ENCODE peak calls at places on chromosomes 7 and 10, in six cellular contexts. One of them, this sample, is unnamed.
A peak's percentile ranks its signal among the peaks of the same experiment; 100 is the strongest.

GRCh38 chr7:70670288-70670687 is 461.7 kb upstream of the GALNT17 start:
- DNase-seq in activated CD4-positive, CD25-positive, alpha-beta regulatory T cell: no peak
- DNase-seq in B cell: no peak
- DNase-seq in aorta: no peak
- DNase-seq in DMS 273 treated with DMSO at 0.1 percent for 48 hours: no peak
- DNase-seq in ELR: no peak
- DNase-seq in this sample: no peak

GRCh38 chr10:100637785-100638184 is 102.0 kb downstream of the HIF1AN start:
- DNase-seq in activated CD4-positive, CD25-positive, alpha-beta regulatory T cell: no peak
- DNase-seq in B cell: no peak
- DNase-seq in aorta: no peak
- DNase-seq in DMS 273 treated with DMSO at 0.1 percent for 48 hours: no peak
- DNase-seq in ELR: peak; percentile 52
- DNase-seq in this sample: no peak

GRCh38 chr10:22670796-22671195 is 43.6 kb downstream of the PIP4K2A start:
- DNase-seq in activated CD4-positive, CD25-positive, alpha-beta regulatory T cell: no peak
- DNase-seq in B cell: no peak
- DNase-seq in aorta: no peak
- DNase-seq in DMS 273 treated with DMSO at 0.1 percent for 48 hours: no peak
- DNase-seq in ELR: no peak
- DNase-seq in this sample: peak; percentile 83

GRCh38 chr7:139675127-139676110 is 102.4 kb downstream of the HIPK2 start:
- DNase-seq in activated CD4-positive, CD25-positive, alpha-beta regulatory T cell: no peak
- DNase-seq in B cell: no peak
- DNase-seq in aorta: no peak
- DNase-seq in DMS 273 treated with DMSO at 0.1 percent for 48 hours: peak; percentile 49
- DNase-seq in ELR: no peak
- DNase-seq in this sample: no peak

GRCh38 chr10:88243847-88244730 is 339.0 kb downstream of the RNLS start:
- DNase-seq in activated CD4-positive, CD25-positive, alpha-beta regulatory T cell: no peak
- DNase-seq in B cell: no peak
- DNase-seq in aorta: peak; percentile 75
- DNase-seq in DMS 273 treated with DMSO at 0.1 percent for 48 hours: no peak
- DNase-seq in ELR: peak; percentile 47
- DNase-seq in this sample: peak; percentile 96

GRCh38 chr7:77415474-77415821 is 701 bp downstream of the GSAP start:
- DNase-seq in activated CD4-positive, CD25-positive, alpha-beta regulatory T cell: no peak
- DNase-seq in B cell: peak; percentile 88
- DNase-seq in aorta: no peak
- DNase-seq in DMS 273 treated with DMSO at 0.1 percent for 48 hours: no peak
- DNase-seq in ELR: peak; percentile 31
- DNase-seq in this sample: no peak

GRCh38 chr10:75542902-75543301 is 111.5 kb downstream of the LRMDA start:
- DNase-seq in activated CD4-positive, CD25-positive, alpha-beta regulatory T cell: no peak
- DNase-seq in B cell: no peak
- DNase-seq in aorta: peak; percentile 79
- DNase-seq in DMS 273 treated with DMSO at 0.1 percent for 48 hours: no peak
- DNase-seq in ELR: no peak
- DNase-seq in this sample: peak; percentile 28

GRCh38 chr7:2099036-2099957 is 133.4 kb downstream of the MAD1L1 start:
- DNase-seq in activated CD4-positive, CD25-positive, alpha-beta regulatory T cell: no peak
- DNase-seq in B cell: peak; percentile 72
- DNase-seq in aorta: no peak
- DNase-seq in DMS 273 treated with DMSO at 0.1 percent for 48 hours: no peak
- DNase-seq in ELR: peak; percentile 81
- DNase-seq in this sample: peak; percentile 29

GRCh38 chr7:28933874-28934265 is 24.3 kb downstream of the TRIL start:
- DNase-seq in activated CD4-positive, CD25-positive, alpha-beta regulatory T cell: no peak
- DNase-seq in B cell: no peak
- DNase-seq in aorta: no peak
- DNase-seq in DMS 273 treated with DMSO at 0.1 percent for 48 hours: no peak
- DNase-seq in ELR: no peak
- DNase-seq in this sample: no peak

GRCh38 chr10:34869128-34869836 is 54.2 kb upstream of the PARD3 start:
- DNase-seq in activated CD4-positive, CD25-positive, alpha-beta regulatory T cell: no peak
- DNase-seq in B cell: no peak
- DNase-seq in aorta: no peak
- DNase-seq in DMS 273 treated with DMSO at 0.1 percent for 48 hours: no peak
- DNase-seq in ELR: no peak
- DNase-seq in this sample: no peak

GRCh38 chr7:93147358-93147757 is 827 bp downstream of the SAMD9L start:
- DNase-seq in activated CD4-positive, CD25-positive, alpha-beta regulatory T cell: no peak
- DNase-seq in B cell: peak; percentile 46
- DNase-seq in aorta: peak; percentile 40
- DNase-seq in DMS 273 treated with DMSO at 0.1 percent for 48 hours: peak; percentile 35
- DNase-seq in ELR: peak; percentile 62
- DNase-seq in this sample: peak; percentile 65

GRCh38 chr10:688621-689426 is 644 bp downstream of the DIP2C start:
- DNase-seq in activated CD4-positive, CD25-positive, alpha-beta regulatory T cell: no peak
- DNase-seq in B cell: no peak
- DNase-seq in aorta: peak; percentile 64
- DNase-seq in DMS 273 treated with DMSO at 0.1 percent for 48 hours: no peak
- DNase-seq in ELR: peak; percentile 63
- DNase-seq in this sample: peak; percentile 48

GRCh38 chr7:3897430-3898385 is 596.7 kb downstream of the SDK1 start:
- DNase-seq in activated CD4-positive, CD25-positive, alpha-beta regulatory T cell: no peak
- DNase-seq in B cell: peak; percentile 52
- DNase-seq in aorta: no peak
- DNase-seq in DMS 273 treated with DMSO at 0.1 percent for 48 hours: no peak
- DNase-seq in ELR: peak; percentile 48
- DNase-seq in this sample: peak; percentile 76

GRCh38 chr10:96073722-96074121 is 30.3 kb downstream of the CCNJ start:
- DNase-seq in activated CD4-positive, CD25-positive, alpha-beta regulatory T cell: no peak
- DNase-seq in B cell: no peak
- DNase-seq in aorta: no peak
- DNase-seq in DMS 273 treated with DMSO at 0.1 percent for 48 hours: no peak
- DNase-seq in ELR: peak; percentile 82
- DNase-seq in this sample: peak; percentile 70

GRCh38 chr7:98617051-98617959 is at the start of gene NPTX2:
- DNase-seq in activated CD4-positive, CD25-positive, alpha-beta regulatory T cell: no peak
- DNase-seq in B cell: no peak
- DNase-seq in aorta: peak; percentile 71
- DNase-seq in DMS 273 treated with DMSO at 0.1 percent for 48 hours: peak; percentile 40
- DNase-seq in ELR: no peak
- DNase-seq in this sample: peak; percentile 15

GRCh38 chr7:18828333-18829100 is 288.9 kb downstream of the TWIST1 start:
- DNase-seq in activated CD4-positive, CD25-positive, alpha-beta regulatory T cell: no peak
- DNase-seq in B cell: no peak
- DNase-seq in aorta: no peak
- DNase-seq in DMS 273 treated with DMSO at 0.1 percent for 48 hours: no peak
- DNase-seq in ELR: no peak
- DNase-seq in this sample: no peak

GRCh38 chr7:37440738-37441404 is 7.8 kb downstream of the ELMO1 start:
- DNase-seq in activated CD4-positive, CD25-positive, alpha-beta regulatory T cell: no peak
- DNase-seq in B cell: no peak
- DNase-seq in aorta: no peak
- DNase-seq in DMS 273 treated with DMSO at 0.1 percent for 48 hours: no peak
- DNase-seq in ELR: no peak
- DNase-seq in this sample: no peak

GRCh38 chr7:100441641-100442535 is 5.6 kb upstream of the PPP1R35 start:
- DNase-seq in activated CD4-positive, CD25-positive, alpha-beta regulatory T cell: no peak
- DNase-seq in B cell: no peak
- DNase-seq in aorta: peak; percentile 23
- DNase-seq in DMS 273 treated with DMSO at 0.1 percent for 48 hours: no peak
- DNase-seq in ELR: no peak
- DNase-seq in this sample: no peak

GRCh38 chr10:112990271-112990670 is 40.2 kb downstream of the TCF7L2 start:
- DNase-seq in activated CD4-positive, CD25-positive, alpha-beta regulatory T cell: no peak
- DNase-seq in B cell: no peak
- DNase-seq in aorta: no peak
- DNase-seq in DMS 273 treated with DMSO at 0.1 percent for 48 hours: no peak
- DNase-seq in ELR: no peak
- DNase-seq in this sample: no peak

GRCh38 chr7:116249969-116250553 is 39.7 kb downstream of the TES start:
- DNase-seq in activated CD4-positive, CD25-positive, alpha-beta regulatory T cell: no peak
- DNase-seq in B cell: no peak
- DNase-seq in aorta: no peak
- DNase-seq in DMS 273 treated with DMSO at 0.1 percent for 48 hours: no peak
- DNase-seq in ELR: peak; percentile 62
- DNase-seq in this sample: peak; percentile 68

GRCh38 chr10:50398383-50398782 is 147.1 kb upstream of the ASAH2 start:
- DNase-seq in activated CD4-positive, CD25-positive, alpha-beta regulatory T cell: no peak
- DNase-seq in B cell: no peak
- DNase-seq in aorta: no peak
- DNase-seq in DMS 273 treated with DMSO at 0.1 percent for 48 hours: no peak
- DNase-seq in ELR: no peak
- DNase-seq in this sample: peak; percentile 87

GRCh38 chr10:84943541-84943940 is 615.2 kb downstream of the CCSER2 start:
- DNase-seq in activated CD4-positive, CD25-positive, alpha-beta regulatory T cell: no peak
- DNase-seq in B cell: no peak
- DNase-seq in aorta: no peak
- DNase-seq in DMS 273 treated with DMSO at 0.1 percent for 48 hours: no peak
- DNase-seq in ELR: no peak
- DNase-seq in this sample: no peak

GRCh38 chr7:2860627-2861133 is 16.6 kb upstream of the GNA12 start:
- DNase-seq in activated CD4-positive, CD25-positive, alpha-beta regulatory T cell: no peak
- DNase-seq in B cell: no peak
- DNase-seq in aorta: no peak
- DNase-seq in DMS 273 treated with DMSO at 0.1 percent for 48 hours: no peak
- DNase-seq in ELR: no peak
- DNase-seq in this sample: no peak

GRCh38 chr10:29022513-29022912 is 266.4 kb upstream of the LYZL1 start:
- DNase-seq in activated CD4-positive, CD25-positive, alpha-beta regulatory T cell: no peak
- DNase-seq in B cell: no peak
- DNase-seq in aorta: no peak
- DNase-seq in DMS 273 treated with DMSO at 0.1 percent for 48 hours: no peak
- DNase-seq in ELR: no peak
- DNase-seq in this sample: no peak

GRCh38 chr7:91264083-91264923 is at the start of gene FZD1:
- DNase-seq in activated CD4-positive, CD25-positive, alpha-beta regulatory T cell: no peak
- DNase-seq in B cell: peak; percentile 75
- DNase-seq in aorta: peak; percentile 99
- DNase-seq in DMS 273 treated with DMSO at 0.1 percent for 48 hours: peak; percentile 96
- DNase-seq in ELR: peak; percentile 97
- DNase-seq in this sample: peak; percentile 99

GRCh38 chr7:153017197-153017596 is 257.6 kb downstream of the ACTR3B start:
- DNase-seq in activated CD4-positive, CD25-positive, alpha-beta regulatory T cell: no peak
- DNase-seq in B cell: no peak
- DNase-seq in aorta: no peak
- DNase-seq in DMS 273 treated with DMSO at 0.1 percent for 48 hours: no peak
- DNase-seq in ELR: no peak
- DNase-seq in this sample: no peak

GRCh38 chr10:114239117-114239993 is at the start of gene VWA2:
- DNase-seq in activated CD4-positive, CD25-positive, alpha-beta regulatory T cell: no peak
- DNase-seq in B cell: no peak
- DNase-seq in aorta: no peak
- DNase-seq in DMS 273 treated with DMSO at 0.1 percent for 48 hours: no peak
- DNase-seq in ELR: no peak
- DNase-seq in this sample: no peak

GRCh38 chr10:6035926-6036575 is 26.1 kb downstream of the IL2RA start:
- DNase-seq in activated CD4-positive, CD25-positive, alpha-beta regulatory T cell: no peak
- DNase-seq in B cell: no peak
- DNase-seq in aorta: no peak
- DNase-seq in DMS 273 treated with DMSO at 0.1 percent for 48 hours: no peak
- DNase-seq in ELR: no peak
- DNase-seq in this sample: no peak

GRCh38 chr7:126818393-126819196 is 434.1 kb downstream of the GRM8 start:
- DNase-seq in activated CD4-positive, CD25-positive, alpha-beta regulatory T cell: no peak
- DNase-seq in B cell: no peak
- DNase-seq in aorta: no peak
- DNase-seq in DMS 273 treated with DMSO at 0.1 percent for 48 hours: no peak
- DNase-seq in ELR: no peak
- DNase-seq in this sample: no peak

GRCh38 chr10:84344560-84344959 is 16.2 kb downstream of the CCSER2 start:
- DNase-seq in activated CD4-positive, CD25-positive, alpha-beta regulatory T cell: no peak
- DNase-seq in B cell: no peak
- DNase-seq in aorta: no peak
- DNase-seq in DMS 273 treated with DMSO at 0.1 percent for 48 hours: no peak
- DNase-seq in ELR: no peak
- DNase-seq in this sample: no peak

GRCh38 chr7:27947581-27948278 is 207.8 kb downstream of the TAX1BP1 start:
- DNase-seq in activated CD4-positive, CD25-positive, alpha-beta regulatory T cell: no peak
- DNase-seq in B cell: no peak
- DNase-seq in aorta: no peak
- DNase-seq in DMS 273 treated with DMSO at 0.1 percent for 48 hours: no peak
- DNase-seq in ELR: peak; percentile 51
- DNase-seq in this sample: peak; percentile 25

This sample was measured in cardiac fibroblast.